ENCODE peak calls at places on chromosomes 6 and 20, in ten cellular contexts. M is H54; G is endothelial cell; J is IMR-90; K is astrocyte of the spinal cord; E is NCI-H2171 treated with DMSO at 0.1 percent for 48 hours; L is naive B cell; Q is dermis blood vessel endothelial cell; V is left ventricle myocardium inferior; S is activated CD4-positive, CD25-positive, alpha-beta regulatory T cell treated with anti-CD3 and anti-CD28 coated beads, Interleukin-2, amount 50 U/mL, for 72 hours. C is an unnamed sample.

GRCh38 chr6:160259585-160259984 is 964 bp upstream of the SLC22A2 start:
- DNase-seq in M (no peak), G (no peak), J (no peak), K (no peak), E (no peak), L (no peak), Q (no peak), V (no peak), S (no peak), C (no peak)

GRCh38 chr6:143673638-143674037 is 4.1 kb upstream of the PHACTR2 start:
- DNase-seq in M (peak; percentile 15), G (no peak), J (peak; percentile 77), K (peak; percentile 67), E (no peak), L (no peak), Q (peak; percentile 89), V (no peak), S (no peak), C (no peak)

GRCh38 chr20:61558726-61559125 is 306.7 kb downstream of the CDH4 start:
- DNase-seq in M (peak; percentile 42), G (no peak), J (peak; percentile 49), K (peak; percentile 52), E (no peak), L (no peak), Q (no peak), V (no peak), S (no peak), C (no peak)

GRCh38 chr6:6772751-6773150 is 184.2 kb downstream of the LY86 start:
- DNase-seq in M (no peak), G (no peak), J (no peak), K (no peak), E (peak; percentile 83), L (no peak), Q (no peak), V (no peak), S (no peak), C (no peak)

GRCh38 chr6:87393026-87393622 is 14.6 kb upstream of the CFAP206 start:
- DNase-seq in M (peak; percentile 11), G (peak; percentile 16), J (peak; percentile 70), K (peak; percentile 73), E (peak; percentile 77), L (peak; percentile 53), Q (peak; percentile 85), V (no peak), S (no peak), C (no peak)

GRCh38 chr6:85569323-85569722 is 24.3 kb downstream of the SNX14 start:
- DNase-seq in M (peak; percentile 14), G (no peak), J (peak; percentile 73), K (peak; percentile 44), E (no peak), L (no peak), Q (peak; percentile 63), V (no peak), S (no peak), C (no peak)

GRCh38 chr20:39670987-39671386 is 708.8 kb downstream of the DHX35 start:
- DNase-seq in M (no peak), G (no peak), J (no peak), K (no peak), E (peak; percentile 36), L (no peak), Q (no peak), V (no peak), S (no peak), C (no peak)

GRCh38 chr6:71287038-71287437 is 1.6 kb upstream of the OGFRL1 start:
- DNase-seq in M (no peak), G (no peak), J (peak; percentile 11), K (no peak), E (peak; percentile 72), L (peak; percentile 46), Q (no peak), V (no peak), S (no peak), C (peak; percentile 42)

GRCh38 chr6:18161437-18161836 is 6.2 kb downstream of the KDM1B start:
- DNase-seq in M (no peak), G (no peak), J (no peak), K (no peak), E (no peak), L (no peak), Q (no peak), V (no peak), S (no peak), C (no peak)

GRCh38 chr20:21189761-21190523 is 64.1 kb downstream of the KIZ start:
- DNase-seq in M (no peak), G (no peak), J (no peak), K (no peak), E (no peak), L (no peak), Q (no peak), V (no peak), S (no peak), C (no peak)

GRCh38 chr6:3259491-3259958 is 778 bp downstream of the PSMG4 start:
- DNase-seq in M (peak; percentile 61), G (peak; percentile 33), J (peak; percentile 41), K (peak; percentile 24), E (peak; percentile 72), L (peak; percentile 28), Q (peak; percentile 45), V (peak; percentile 31), S (peak; percentile 43), C (peak; percentile 58)

GRCh38 chr20:52422574-52423463 is 231.2 kb upstream of the ZFP64 start:
- DNase-seq in M (no peak), G (no peak), J (no peak), K (no peak), E (no peak), L (no peak), Q (no peak), V (no peak), S (no peak), C (no peak)

GRCh38 chr6:136599324-136600011 is 49.2 kb upstream of the MAP7 start:
- DNase-seq in M (no peak), G (no peak), J (peak; percentile 33), K (no peak), E (no peak), L (no peak), Q (no peak), V (no peak), S (no peak), C (peak; percentile 71)

GRCh38 chr6:100701728-100702127 is 179.4 kb downstream of the ASCC3 start:
- DNase-seq in M (no peak), G (no peak), J (no peak), K (no peak), E (no peak), L (no peak), Q (no peak), V (no peak), S (no peak), C (no peak)

GRCh38 chr20:12653642-12654041 is 355.1 kb upstream of the SPTLC3 start:
- DNase-seq in M (no peak), G (no peak), J (no peak), K (no peak), E (no peak), L (no peak), Q (no peak), V (no peak), S (no peak), C (no peak)

GRCh38 chr6:17057322-17057721 is 44.5 kb upstream of the STMND1 start:
- DNase-seq in M (no peak), G (no peak), J (no peak), K (no peak), E (no peak), L (no peak), Q (no peak), V (no peak), S (no peak), C (no peak)

GRCh38 chr6:76441850-76442249 is 369.4 kb upstream of the IMPG1 start:
- DNase-seq in M (no peak), G (no peak), J (no peak), K (no peak), E (no peak), L (no peak), Q (no peak), V (no peak), S (no peak), C (peak; percentile 49)

GRCh38 chr6:133242761-133243590 is 1.8 kb downstream of the EYA4 start:
- DNase-seq in M (no peak), G (peak; percentile 24), J (peak; percentile 26), K (peak; percentile 10), E (peak; percentile 35), L (no peak), Q (peak; percentile 1), V (peak; percentile 18), S (no peak), C (peak; percentile 82)

GRCh38 chr6:33822575-33823395 is 19.0 kb upstream of the MLN start:
- DNase-seq in M (peak; percentile 87), G (peak; percentile 35), J (no peak), K (no peak), E (peak; percentile 84), L (no peak), Q (peak; percentile 48), V (no peak), S (no peak), C (no peak)

GRCh38 chr20:49657118-49657901 is 56.4 kb downstream of the B4GALT5 start:
- DNase-seq in M (no peak), G (no peak), J (peak; percentile 84), K (peak; percentile 38), E (no peak), L (no peak), Q (peak; percentile 14), V (no peak), S (no peak), C (no peak)

GRCh38 chr6:72824833-72825232 is 203.0 kb downstream of the KCNQ5 start:
- DNase-seq in M (no peak), G (no peak), J (no peak), K (no peak), E (no peak), L (no peak), Q (no peak), V (no peak), S (no peak), C (no peak)

GRCh38 chr20:24314053-24314452 is 155.4 kb upstream of the SYNDIG1 start:
- DNase-seq in M (no peak), G (no peak), J (no peak), K (no peak), E (no peak), L (no peak), Q (no peak), V (no peak), S (no peak), C (no peak)

GRCh38 chr6:154548130-154548830 is 37.8 kb upstream of the CNKSR3 start:
- DNase-seq in M (no peak), G (no peak), J (peak; percentile 45), K (peak; percentile 74), E (no peak), L (no peak), Q (peak; percentile 75), V (peak; percentile 20), S (no peak), C (no peak)

GRCh38 chr20:4875578-4876067 is 125.7 kb downstream of the SLC23A2 start:
- DNase-seq in M (no peak), G (no peak), J (no peak), K (no peak), E (peak; percentile 95), L (no peak), Q (peak; percentile 15), V (no peak), S (no peak), C (no peak)

GRCh38 chr6:43932259-43932900 is 162.4 kb downstream of the VEGFA start:
- DNase-seq in M (no peak), G (no peak), J (no peak), K (no peak), E (no peak), L (no peak), Q (peak; percentile 16), V (no peak), S (no peak), C (no peak)

GRCh38 chr20:57548177-57549058 is 12.5 kb upstream of the PCK1 start:
- DNase-seq in M (no peak), G (no peak), J (no peak), K (no peak), E (no peak), L (no peak), Q (peak; percentile 7), V (no peak), S (no peak), C (no peak)

GRCh38 chr6:143757346-143757832 is 79.6 kb downstream of the PHACTR2 start:
- DNase-seq in M (no peak), G (no peak), J (no peak), K (no peak), E (no peak), L (no peak), Q (no peak), V (no peak), S (no peak), C (no peak)

GRCh38 chr6:43193929-43194328 is 11.9 kb downstream of the CUL9 start:
- DNase-seq in M (no peak), G (no peak), J (no peak), K (no peak), E (no peak), L (no peak), Q (no peak), V (no peak), S (no peak), C (no peak)

C was measured in psoas muscle.